ENCODE peak calls at places on chromosomes 2 and 18, in seven cellular contexts. O is stimulated activated CD4-positive, alpha-beta T cell treated with anti-CD3 and anti-CD28 coated beads, Interleukin-15, amount 100 ng/mL, for 1 hour; X is iris pigment epithelial cell; V is AG10803; P is MCF 10A; F is LoVo; D is EH. Z is an unnamed sample.

GRCh38 chr2:26577442-26578433 is 63.4 kb downstream of the CIB4 start:
- DNase-seq in O (peak), X (peak), V (peak), P (peak), F (peak), D (peak), Z (peak)

GRCh38 chr2:44277541-44277940 is 2.3 kb downstream of the SLC3A1 start:
- DNase-seq in O (no peak), X (no peak), V (no peak), P (no peak), F (no peak), D (no peak), Z (no peak)

GRCh38 chr2:238848566-238848940 is 668 bp downstream of the TWIST2 start:
- DNase-seq in O (no peak), X (no peak), V (no peak), P (no peak), F (no peak), D (no peak), Z (no peak)

GRCh38 chr2:169818241-169818640 is 6.5 kb downstream of the METTL5 start:
- DNase-seq in O (no peak), X (peak), V (no peak), P (no peak), F (no peak), D (no peak), Z (no peak)

GRCh38 chr2:200054681-200055468 is 99.5 kb downstream of the MAIP1 start:
- DNase-seq in O (no peak), X (no peak), V (no peak), P (no peak), F (no peak), D (no peak), Z (no peak)

GRCh38 chr2:101446869-101447268 is 28.0 kb downstream of the RFX8 start:
- DNase-seq in O (no peak), X (peak), V (peak), P (peak), F (no peak), D (peak), Z (peak)

GRCh38 chr2:156320491-156320896 is 12.0 kb downstream of the NR4A2 start:
- DNase-seq in O (no peak), X (peak), V (peak), P (no peak), F (no peak), D (peak), Z (peak)

GRCh38 chr2:95275601-95276243 is 1.5 kb downstream of the PROM2 start:
- DNase-seq in O (no peak), X (no peak), V (no peak), P (no peak), F (no peak), D (no peak), Z (peak)

GRCh38 chr2:24342110-24342910 is 18.0 kb downstream of the ITSN2 start:
- DNase-seq in O (no peak), X (peak), V (peak), P (no peak), F (no peak), D (peak), Z (peak)

GRCh38 chr2:70553334-70553583 is 367 bp downstream of the TGFA start:
- DNase-seq in O (no peak), X (no peak), V (no peak), P (peak), F (peak), D (no peak), Z (no peak)

GRCh38 chr2:86378469-86378868 is 41.0 kb upstream of the REEP1 start:
- DNase-seq in O (no peak), X (no peak), V (no peak), P (no peak), F (no peak), D (no peak), Z (no peak)

GRCh38 chr2:217617496-217618085 is 385.2 kb downstream of the TNS1 start:
- DNase-seq in O (no peak), X (peak), V (no peak), P (no peak), F (no peak), D (peak), Z (no peak)

GRCh38 chr18:51447351-51447896 is 249.9 kb upstream of the MEX3C start:
- DNase-seq in O (no peak), X (no peak), V (no peak), P (peak), F (no peak), D (no peak), Z (no peak)